ENCODE peak calls at places on chromosomes 5 and 9, in six cellular contexts. One of them, this sample, is unnamed. For H3K4me1, the result is how much of the 10 kb centered on the place peaks cover.

GRCh38 chr5:150989695-150990094 is 30.7 kb upstream of the GPX3 start:
- DNase-seq in esophagus squamous epithelium: no peak
- DNase-seq in body of pancreas: no peak
- DNase-seq in vagina: no peak
- DNase-seq in GM23248: peak
- DNase-seq in adrenal gland: no peak
- DNase-seq in this sample: no peak

GRCh38 chr9:115633099-115633498 is 515.1 kb upstream of the TNC start:
- DNase-seq in body of pancreas: no peak
- DNase-seq in vagina: no peak
- DNase-seq in esophagus squamous epithelium: no peak
- DNase-seq in adrenal gland: no peak
- DNase-seq in GM23248: peak
- DNase-seq in this sample: no peak

GRCh38 chr9:123933401-123933800 is 3.5 kb upstream of the DENND1A start:
- DNase-seq in esophagus squamous epithelium: no peak
- DNase-seq in GM23248: peak
- DNase-seq in vagina: peak
- DNase-seq in adrenal gland: no peak
- DNase-seq in body of pancreas: no peak
- DNase-seq in this sample: no peak

GRCh38 chr5:44935262-44935661 is 126.5 kb downstream of the MRPS30 start:
- DNase-seq in body of pancreas: no peak
- DNase-seq in GM23248: peak
- DNase-seq in adrenal gland: no peak
- DNase-seq in esophagus squamous epithelium: no peak
- DNase-seq in vagina: no peak
- DNase-seq in this sample: no peak

GRCh38 chr9:135184661-135185459 is 97.4 kb downstream of the OLFM1 start:
- DNase-seq in vagina: no peak
- DNase-seq in esophagus squamous epithelium: no peak
- DNase-seq in GM23248: no peak
- DNase-seq in adrenal gland: no peak
- DNase-seq in body of pancreas: no peak
- DNase-seq in this sample: no peak

GRCh38 chr5:96196890-96197289 is 235.2 kb upstream of the ELL2 start:
- DNase-seq in body of pancreas: no peak
- DNase-seq in esophagus squamous epithelium: no peak
- DNase-seq in vagina: no peak
- DNase-seq in adrenal gland: no peak
- DNase-seq in GM23248: peak
- DNase-seq in this sample: no peak

GRCh38 chr5:76616206-76616605 is 7.0 kb downstream of the F2RL2 start:
- DNase-seq in body of pancreas: no peak
- DNase-seq in vagina: no peak
- DNase-seq in adrenal gland: no peak
- DNase-seq in esophagus squamous epithelium: no peak
- DNase-seq in GM23248: no peak
- DNase-seq in this sample: no peak

GRCh38 chr5:72467987-72468386 is 39.2 kb downstream of the ZNF366 start:
- DNase-seq in adrenal gland: no peak
- DNase-seq in GM23248: peak
- DNase-seq in body of pancreas: no peak
- DNase-seq in esophagus squamous epithelium: no peak
- DNase-seq in vagina: no peak
- DNase-seq in this sample: no peak

GRCh38 chr5:95417971-95418370 is 26.8 kb downstream of the FAM81B start:
- DNase-seq in GM23248: peak
- DNase-seq in body of pancreas: no peak
- DNase-seq in vagina: no peak
- DNase-seq in adrenal gland: no peak
- DNase-seq in esophagus squamous epithelium: no peak
- DNase-seq in this sample: no peak

GRCh38 chr5:122615832-122616231 is 159.0 kb upstream of the SNX2 start:
- DNase-seq in adrenal gland: no peak
- DNase-seq in vagina: no peak
- DNase-seq in GM23248: no peak
- DNase-seq in esophagus squamous epithelium: no peak
- DNase-seq in body of pancreas: no peak
- DNase-seq in this sample: no peak

GRCh38 chr5:142952236-142952635 is 182.1 kb downstream of the ARHGAP26 start:
- DNase-seq in adrenal gland: no peak
- DNase-seq in esophagus squamous epithelium: no peak
- DNase-seq in body of pancreas: no peak
- DNase-seq in vagina: no peak
- DNase-seq in GM23248: no peak
- DNase-seq in this sample: no peak

GRCh38 chr9:108588246-108588645 is 267.5 kb downstream of the ACTL7B start:
- DNase-seq in esophagus squamous epithelium: no peak
- DNase-seq in body of pancreas: no peak
- DNase-seq in vagina: no peak
- DNase-seq in adrenal gland: no peak
- DNase-seq in GM23248: no peak
- DNase-seq in this sample: no peak

GRCh38 chr9:134344821-134345310 is 18.6 kb downstream of the RXRA start:
- DNase-seq in esophagus squamous epithelium: no peak
- DNase-seq in GM23248: no peak
- DNase-seq in vagina: no peak
- DNase-seq in body of pancreas: no peak
- DNase-seq in adrenal gland: no peak
- DNase-seq in this sample: no peak

GRCh38 chr5:159874308-159874707 is 42.0 kb upstream of the ADRA1B start:
- DNase-seq in adrenal gland: no peak
- DNase-seq in vagina: no peak
- DNase-seq in body of pancreas: no peak
- DNase-seq in esophagus squamous epithelium: no peak
- DNase-seq in GM23248: peak
- DNase-seq in this sample: no peak

GRCh38 chr9:114027159-114027895 is 50.8 kb downstream of the AMBP start:
- DNase-seq in adrenal gland: no peak
- DNase-seq in GM23248: no peak
- DNase-seq in body of pancreas: no peak
- DNase-seq in vagina: peak
- DNase-seq in esophagus squamous epithelium: no peak
- DNase-seq in this sample: no peak

GRCh38 chr5:141186897-141187512 is at the start of gene PCDHB9:
- DNase-seq in esophagus squamous epithelium: no peak
- DNase-seq in body of pancreas: peak
- DNase-seq in adrenal gland: no peak
- DNase-seq in GM23248: peak
- DNase-seq in vagina: no peak
- DNase-seq in this sample: no peak

GRCh38 chr5:1737790-1738405 is 61.7 kb downstream of the MRPL36 start:
- DNase-seq in adrenal gland: no peak
- DNase-seq in body of pancreas: peak
- DNase-seq in GM23248: peak
- DNase-seq in vagina: no peak
- DNase-seq in esophagus squamous epithelium: no peak
- DNase-seq in this sample: no peak

GRCh38 chr9:122087406-122088200 is 5.5 kb downstream of the TTLL11 start:
- DNase-seq in body of pancreas: no peak
- DNase-seq in GM23248: peak
- DNase-seq in adrenal gland: no peak
- DNase-seq in vagina: no peak
- DNase-seq in esophagus squamous epithelium: no peak
- DNase-seq in this sample: no peak

GRCh38 chr5:153619706-153620105 is 129.2 kb downstream of the GRIA1 start:
- DNase-seq in adrenal gland: no peak
- DNase-seq in vagina: no peak
- DNase-seq in esophagus squamous epithelium: no peak
- DNase-seq in GM23248: peak
- DNase-seq in body of pancreas: no peak
- DNase-seq in this sample: no peak

DNA sequence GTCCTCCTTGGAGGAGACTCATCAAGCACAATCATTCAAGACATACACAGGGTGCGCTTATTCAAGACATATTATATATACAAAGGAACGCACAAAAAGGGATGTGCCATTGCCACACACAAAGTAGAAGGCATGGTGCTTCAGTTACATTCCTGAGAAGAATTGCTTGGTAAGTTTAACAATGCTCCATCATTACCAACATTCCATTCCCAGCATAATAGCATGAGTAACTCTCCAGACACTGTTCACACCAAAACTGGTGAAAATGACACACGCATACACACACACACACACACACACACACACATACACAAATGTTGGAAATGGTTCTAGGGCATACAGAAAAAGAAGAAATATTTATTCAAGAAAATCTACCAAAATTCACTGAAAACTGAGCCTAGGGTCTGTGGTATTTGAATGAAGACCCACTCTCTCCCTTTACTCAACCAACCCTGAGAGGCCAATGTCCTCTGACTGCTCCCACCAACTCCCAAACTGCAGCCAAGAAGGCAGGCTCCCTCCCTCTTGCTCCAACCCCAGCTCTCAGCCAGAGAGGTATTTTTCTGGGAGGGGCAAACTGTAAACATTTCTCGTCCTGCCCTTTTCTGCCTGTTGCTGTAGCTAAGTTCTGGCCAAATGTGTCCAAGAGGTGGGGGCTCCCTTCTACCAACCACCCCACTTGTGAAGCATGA is 19.9 kb downstream of the UGT3A1 start:
- DNase-seq in GM23248: peak
- DNase-seq in body of pancreas: no peak
- DNase-seq in vagina: no peak
- DNase-seq in esophagus squamous epithelium: no peak
- DNase-seq in adrenal gland: no peak
- DNase-seq in this sample: no peak
- H3K27ac ChIP-seq in GM23248: no peak
- H3K27ac ChIP-seq in body of pancreas: no peak
- H3K27ac ChIP-seq in vagina: no peak
- H3K27ac ChIP-seq in esophagus squamous epithelium: no peak
- H3K27ac ChIP-seq in adrenal gland: no peak
- H3K27ac ChIP-seq in this sample: no peak

GRCh38 chr9:95552241-95552640 is 35.5 kb upstream of the PTCH1 start:
- DNase-seq in vagina: no peak
- DNase-seq in GM23248: no peak
- DNase-seq in adrenal gland: no peak
- DNase-seq in body of pancreas: no peak
- DNase-seq in esophagus squamous epithelium: no peak
- DNase-seq in this sample: no peak

GRCh38 chr9:95552814-95553546 is 36.2 kb upstream of the PTCH1 start:
- DNase-seq in GM23248: no peak
- DNase-seq in esophagus squamous epithelium: no peak
- DNase-seq in vagina: no peak
- DNase-seq in adrenal gland: peak
- DNase-seq in body of pancreas: peak
- DNase-seq in this sample: peak

GRCh38 chr9:95556521-95556920 is 39.8 kb upstream of the PTCH1 start:
- DNase-seq in adrenal gland: no peak
- DNase-seq in GM23248: no peak
- DNase-seq in esophagus squamous epithelium: no peak
- DNase-seq in vagina: no peak
- DNase-seq in body of pancreas: no peak
- DNase-seq in this sample: no peak

GRCh38 chr9:95561913-95562312 is 45.1 kb upstream of the PTCH1 start:
- DNase-seq in esophagus squamous epithelium: no peak
- DNase-seq in adrenal gland: no peak
- DNase-seq in body of pancreas: no peak
- DNase-seq in GM23248: no peak
- DNase-seq in vagina: no peak
- DNase-seq in this sample: no peak

GRCh38 chr9:95557142-95557541 is 40.4 kb upstream of the PTCH1 start:
- DNase-seq in adrenal gland: no peak
- DNase-seq in vagina: no peak
- DNase-seq in esophagus squamous epithelium: no peak
- DNase-seq in GM23248: no peak
- DNase-seq in body of pancreas: no peak
- DNase-seq in this sample: no peak
- H3K4me1 ChIP-seq in adrenal gland: under half
- H3K4me1 ChIP-seq in vagina: under half
- H3K4me1 ChIP-seq in esophagus squamous epithelium: under half
- H3K4me1 ChIP-seq in GM23248: under half
- H3K4me1 ChIP-seq in body of pancreas: under half
- H3K4me1 ChIP-seq in this sample: under half

GRCh38 chr5:172901788-172902496 is 57.3 kb upstream of the RPL26L1 start:
- DNase-seq in esophagus squamous epithelium: no peak
- DNase-seq in vagina: no peak
- DNase-seq in GM23248: peak
- DNase-seq in body of pancreas: no peak
- DNase-seq in adrenal gland: no peak
- DNase-seq in this sample: peak
- H3K4me3 ChIP-seq in esophagus squamous epithelium: no peak
- H3K4me3 ChIP-seq in vagina: no peak
- H3K4me3 ChIP-seq in GM23248: no peak
- H3K4me3 ChIP-seq in body of pancreas: no peak
- H3K4me3 ChIP-seq in adrenal gland: no peak
- H3K4me3 ChIP-seq in this sample: no peak

DNA sequence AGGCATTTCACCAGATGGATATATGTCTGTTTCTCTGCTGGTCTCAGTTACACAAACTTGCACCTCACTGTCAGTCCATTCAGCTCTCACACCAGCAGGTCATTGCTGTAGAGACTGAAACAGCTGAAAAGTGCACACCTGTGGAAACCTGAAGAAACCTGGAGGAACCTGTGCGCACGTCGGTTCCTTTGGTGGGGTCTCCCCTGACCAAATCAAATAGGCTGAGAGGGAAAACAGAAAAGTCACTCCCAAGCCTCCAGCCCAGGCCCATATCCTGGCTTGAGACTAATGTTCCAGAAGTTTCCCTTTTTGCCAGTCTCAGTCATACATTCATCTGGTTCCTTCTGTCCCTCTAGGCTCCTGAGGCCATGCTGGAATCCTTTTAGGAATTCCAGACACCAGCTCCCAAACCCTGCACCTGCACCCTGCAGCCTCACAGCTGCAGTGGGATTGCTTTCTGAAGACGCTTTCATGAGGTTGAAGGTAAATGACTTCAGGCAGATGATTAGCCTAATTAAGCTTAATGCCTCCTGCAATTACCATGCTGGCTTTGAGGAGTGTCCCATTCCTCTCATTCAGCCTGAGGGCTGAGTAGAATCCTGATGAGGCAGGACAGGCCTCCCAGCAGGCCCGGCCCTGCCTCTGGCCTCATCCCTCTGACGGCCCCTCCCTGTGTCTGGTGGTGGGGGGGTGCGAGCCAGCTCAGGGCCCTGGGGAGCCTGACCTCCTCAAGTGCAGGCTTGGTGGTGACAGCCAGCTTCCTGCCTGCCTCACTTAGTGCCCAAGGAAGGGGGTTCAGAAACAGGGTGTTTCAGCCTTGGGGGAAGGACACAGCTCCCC is 24.3 kb upstream of the CXCL14 start:
- DNase-seq in esophagus squamous epithelium: no peak
- DNase-seq in body of pancreas: no peak
- DNase-seq in GM23248: no peak
- DNase-seq in vagina: peak
- DNase-seq in adrenal gland: no peak
- DNase-seq in this sample: no peak
- H3K27ac ChIP-seq in esophagus squamous epithelium: no peak
- H3K27ac ChIP-seq in body of pancreas: no peak
- H3K27ac ChIP-seq in GM23248: no peak
- H3K27ac ChIP-seq in vagina: no peak
- H3K27ac ChIP-seq in adrenal gland: no peak
- H3K27ac ChIP-seq in this sample: no peak

GRCh38 chr9:21685502-21685901 is 116.9 kb upstream of the MTAP start:
- DNase-seq in GM23248: no peak
- DNase-seq in adrenal gland: no peak
- DNase-seq in esophagus squamous epithelium: no peak
- DNase-seq in body of pancreas: no peak
- DNase-seq in vagina: no peak
- DNase-seq in this sample: no peak
- H3K4me1 ChIP-seq in GM23248: half or more
- H3K4me1 ChIP-seq in adrenal gland: under half
- H3K4me1 ChIP-seq in esophagus squamous epithelium: under half
- H3K4me1 ChIP-seq in body of pancreas: under half
- H3K4me1 ChIP-seq in vagina: under half
- H3K4me1 ChIP-seq in this sample: under half

This sample was measured in right cardiac atrium.